ENCODE peak calls at places on chromosomes 11 and 22, in eight cellular contexts. One of them, this sample, is unnamed.

GRCh38 chr11:110184466-110184865 is 91.3 kb downstream of the ZC3H12C start:
- DNase-seq in tibial artery: no peak
- DNase-seq in IMR-90: no peak
- DNase-seq in breast epithelium: no peak
- DNase-seq in H9: no peak
- DNase-seq in RWPE1: no peak
- DNase-seq in testis: no peak
- DNase-seq in cardiac muscle cell: no peak
- DNase-seq in this sample: no peak

GRCh38 chr11:61056981-61057380 is 45.3 kb upstream of the CD5 start:
- DNase-seq in RWPE1: no peak
- DNase-seq in testis: no peak
- DNase-seq in H9: no peak
- DNase-seq in IMR-90: no peak
- DNase-seq in cardiac muscle cell: no peak
- DNase-seq in breast epithelium: no peak
- DNase-seq in tibial artery: no peak
- DNase-seq in this sample: no peak

GRCh38 chr11:844693-845644 is 2.3 kb downstream of the TSPAN4 start:
- DNase-seq in cardiac muscle cell: peak; percentile 55
- DNase-seq in IMR-90: peak; percentile 87
- DNase-seq in tibial artery: peak; percentile 96
- DNase-seq in RWPE1: peak; percentile 75
- DNase-seq in H9: peak; percentile 94
- DNase-seq in breast epithelium: peak; percentile 88
- DNase-seq in testis: peak; percentile 93
- DNase-seq in this sample: peak; percentile 92

GRCh38 chr22:20183823-20184222 is 33.0 kb upstream of the CCDC188 start:
- DNase-seq in tibial artery: no peak
- DNase-seq in testis: no peak
- DNase-seq in IMR-90: no peak
- DNase-seq in breast epithelium: no peak
- DNase-seq in cardiac muscle cell: no peak
- DNase-seq in RWPE1: no peak
- DNase-seq in H9: no peak
- DNase-seq in this sample: no peak

GRCh38 chr11:104625246-104625645 is 273.0 kb downstream of the CASP12 start:
- DNase-seq in RWPE1: peak; percentile 5
- DNase-seq in breast epithelium: no peak
- DNase-seq in cardiac muscle cell: no peak
- DNase-seq in H9: no peak
- DNase-seq in testis: no peak
- DNase-seq in tibial artery: no peak
- DNase-seq in IMR-90: peak; percentile 41
- DNase-seq in this sample: no peak

GRCh38 chr22:34850010-34850409 is 215.9 kb upstream of the ISX start:
- DNase-seq in IMR-90: no peak
- DNase-seq in testis: peak; percentile 16
- DNase-seq in cardiac muscle cell: no peak
- DNase-seq in RWPE1: no peak
- DNase-seq in tibial artery: no peak
- DNase-seq in breast epithelium: no peak
- DNase-seq in H9: no peak
- DNase-seq in this sample: no peak

GRCh38 chr11:58471892-58472291 is 29.9 kb upstream of the OR5B12 start:
- DNase-seq in cardiac muscle cell: no peak
- DNase-seq in breast epithelium: no peak
- DNase-seq in H9: no peak
- DNase-seq in testis: no peak
- DNase-seq in IMR-90: no peak
- DNase-seq in tibial artery: no peak
- DNase-seq in RWPE1: no peak
- DNase-seq in this sample: no peak

GRCh38 chr11:128422576-128423370 is 164.6 kb downstream of the ETS1 start:
- DNase-seq in IMR-90: no peak
- DNase-seq in H9: no peak
- DNase-seq in RWPE1: no peak
- DNase-seq in cardiac muscle cell: no peak
- DNase-seq in tibial artery: no peak
- DNase-seq in breast epithelium: no peak
- DNase-seq in testis: no peak
- DNase-seq in this sample: peak; percentile 47

GRCh38 chr11:61108847-61109585 is 6.7 kb downstream of the CD5 start:
- DNase-seq in breast epithelium: peak; percentile 30
- DNase-seq in tibial artery: no peak
- DNase-seq in RWPE1: no peak
- DNase-seq in IMR-90: no peak
- DNase-seq in cardiac muscle cell: no peak
- DNase-seq in testis: no peak
- DNase-seq in H9: no peak
- DNase-seq in this sample: no peak

GRCh38 chr22:27572267-27572666 is 229.3 kb downstream of the MN1 start:
- DNase-seq in breast epithelium: no peak
- DNase-seq in IMR-90: no peak
- DNase-seq in H9: no peak
- DNase-seq in testis: no peak
- DNase-seq in tibial artery: no peak
- DNase-seq in RWPE1: no peak
- DNase-seq in cardiac muscle cell: no peak
- DNase-seq in this sample: no peak

GRCh38 chr22:20528405-20528978 is 21.1 kb downstream of the MED15 start:
- DNase-seq in cardiac muscle cell: no peak
- DNase-seq in breast epithelium: no peak
- DNase-seq in tibial artery: no peak
- DNase-seq in IMR-90: no peak
- DNase-seq in RWPE1: no peak
- DNase-seq in testis: no peak
- DNase-seq in H9: no peak
- DNase-seq in this sample: no peak

GRCh38 chr11:98561216-98561615 is 459.5 kb upstream of the CNTN5 start:
- DNase-seq in IMR-90: no peak
- DNase-seq in cardiac muscle cell: no peak
- DNase-seq in RWPE1: no peak
- DNase-seq in breast epithelium: no peak
- DNase-seq in H9: peak; percentile 31
- DNase-seq in tibial artery: no peak
- DNase-seq in testis: no peak
- DNase-seq in this sample: no peak

GRCh38 chr11:58688779-58689503 is 42.8 kb downstream of the GLYAT start:
- DNase-seq in tibial artery: no peak
- DNase-seq in breast epithelium: no peak
- DNase-seq in IMR-90: peak; percentile 15
- DNase-seq in H9: no peak
- DNase-seq in testis: no peak
- DNase-seq in RWPE1: peak; percentile 57
- DNase-seq in cardiac muscle cell: no peak
- DNase-seq in this sample: no peak

DNA sequence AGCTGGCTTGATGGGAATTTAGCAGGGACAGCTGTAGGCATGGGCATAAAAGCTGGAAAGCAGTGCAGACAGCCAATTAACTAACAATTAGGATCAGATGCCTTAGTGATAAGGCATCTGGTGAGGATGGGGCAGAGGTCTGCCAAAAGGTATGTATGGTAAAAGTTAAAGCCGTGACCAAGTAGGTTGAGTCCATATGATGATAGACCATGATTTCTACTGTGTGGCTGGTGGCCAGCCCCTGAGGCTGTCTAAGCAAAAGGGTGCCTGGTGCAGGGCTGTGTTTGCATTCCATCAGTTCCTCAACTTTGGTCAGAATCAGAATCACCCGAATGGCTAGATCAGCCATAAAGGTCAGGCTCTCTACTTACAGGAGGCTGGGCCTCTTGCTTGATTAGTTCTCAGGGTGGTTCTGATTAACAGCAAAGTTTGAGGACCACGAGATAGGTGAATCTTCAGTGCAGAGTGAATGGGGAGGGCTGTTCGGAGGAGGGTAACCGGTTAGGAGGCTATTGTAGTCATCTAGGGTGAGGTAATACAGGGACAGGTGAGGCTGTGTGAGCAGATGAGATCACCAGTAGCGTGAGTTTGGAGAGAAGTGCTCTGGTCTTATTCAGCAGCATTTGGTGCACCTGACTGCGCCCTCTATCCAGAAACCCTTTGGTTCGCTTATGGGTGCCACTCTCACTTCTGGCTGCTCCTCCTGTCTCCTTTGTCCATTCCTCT is 27.2 kb downstream of the PPFIBP2 start:
- DNase-seq in IMR-90: no peak
- DNase-seq in tibial artery: no peak
- DNase-seq in cardiac muscle cell: no peak
- DNase-seq in RWPE1: no peak
- DNase-seq in breast epithelium: no peak
- DNase-seq in H9: no peak
- DNase-seq in testis: no peak
- DNase-seq in this sample: no peak
- TF ChIP-seq CTCF in IMR-90: no peak
- TF ChIP-seq CTCF in tibial artery: no peak
- TF ChIP-seq CTCF in cardiac muscle cell: no peak
- TF ChIP-seq CTCF in RWPE1: no peak
- TF ChIP-seq CTCF in breast epithelium: no peak
- TF ChIP-seq CTCF in H9: no peak
- TF ChIP-seq CTCF in testis: no peak
- TF ChIP-seq CTCF in this sample: no peak

DNA sequence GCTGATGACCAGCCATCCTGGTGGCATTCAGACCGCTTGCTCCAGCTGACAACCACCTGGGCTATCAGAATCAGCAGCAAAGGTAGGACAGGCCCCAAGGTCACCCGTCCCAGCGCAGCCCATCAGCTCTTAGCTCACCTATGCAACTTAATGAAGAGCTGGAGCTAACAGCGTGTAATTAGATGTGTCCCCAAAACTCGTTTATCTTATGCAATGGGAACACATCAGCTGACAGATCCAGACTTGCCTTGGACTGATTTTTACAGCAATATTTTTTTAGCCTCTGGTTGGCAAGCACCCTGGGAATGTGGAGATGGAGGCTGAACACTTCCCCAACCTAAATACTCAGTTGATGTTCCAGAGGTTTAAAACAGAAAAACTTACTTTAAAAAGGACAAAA is 76.0 kb downstream of the PACSIN2 start:
- DNase-seq in tibial artery: no peak
- DNase-seq in IMR-90: no peak
- DNase-seq in H9: no peak
- DNase-seq in RWPE1: no peak
- DNase-seq in testis: no peak
- DNase-seq in cardiac muscle cell: no peak
- DNase-seq in breast epithelium: no peak
- DNase-seq in this sample: no peak
- H3K27ac ChIP-seq in tibial artery: peak overlapping the region; percentile 96
- H3K27ac ChIP-seq in IMR-90: no peak overlapping the region
- H3K27ac ChIP-seq in H9: no peak overlapping the region
- H3K27ac ChIP-seq in RWPE1: peak overlapping the region; percentile 86
- H3K27ac ChIP-seq in testis: peak overlapping the region; percentile 7
- H3K27ac ChIP-seq in cardiac muscle cell: no peak overlapping the region
- H3K27ac ChIP-seq in breast epithelium: peak overlapping the region; percentile 93
- H3K27ac ChIP-seq in this sample: peak overlapping the region; percentile 95

GRCh38 chr11:75055511-75055910 is 41.2 kb downstream of the OR2AT4 start:
- DNase-seq in H9: no peak
- DNase-seq in tibial artery: no peak
- DNase-seq in testis: no peak
- DNase-seq in IMR-90: peak; percentile 34
- DNase-seq in cardiac muscle cell: no peak
- DNase-seq in breast epithelium: no peak
- DNase-seq in RWPE1: no peak
- DNase-seq in this sample: no peak

GRCh38 chr11:75052457-75052856 is 44.2 kb downstream of the OR2AT4 start:
- DNase-seq in IMR-90: no peak
- DNase-seq in H9: no peak
- DNase-seq in tibial artery: no peak
- DNase-seq in RWPE1: no peak
- DNase-seq in breast epithelium: no peak
- DNase-seq in cardiac muscle cell: no peak
- DNase-seq in testis: no peak
- DNase-seq in this sample: no peak

GRCh38 chr11:75056806-75057205 is 39.9 kb downstream of the OR2AT4 start:
- DNase-seq in tibial artery: no peak
- DNase-seq in IMR-90: no peak
- DNase-seq in breast epithelium: no peak
- DNase-seq in cardiac muscle cell: no peak
- DNase-seq in testis: no peak
- DNase-seq in RWPE1: no peak
- DNase-seq in H9: no peak
- DNase-seq in this sample: no peak

GRCh38 chr11:75050516-75050915 is 46.2 kb downstream of the OR2AT4 start:
- DNase-seq in breast epithelium: no peak
- DNase-seq in testis: no peak
- DNase-seq in IMR-90: no peak
- DNase-seq in tibial artery: no peak
- DNase-seq in RWPE1: no peak
- DNase-seq in cardiac muscle cell: no peak
- DNase-seq in H9: no peak
- DNase-seq in this sample: no peak

GRCh38 chr11:75051043-75051442 is 45.6 kb downstream of the OR2AT4 start:
- DNase-seq in testis: no peak
- DNase-seq in breast epithelium: no peak
- DNase-seq in IMR-90: no peak
- DNase-seq in H9: no peak
- DNase-seq in RWPE1: no peak
- DNase-seq in tibial artery: no peak
- DNase-seq in cardiac muscle cell: no peak
- DNase-seq in this sample: no peak
- TF ChIP-seq CTCF in testis: no peak
- TF ChIP-seq CTCF in breast epithelium: no peak
- TF ChIP-seq CTCF in IMR-90: no peak
- TF ChIP-seq CTCF in H9: no peak
- TF ChIP-seq CTCF in RWPE1: no peak
- TF ChIP-seq CTCF in tibial artery: no peak
- TF ChIP-seq CTCF in cardiac muscle cell: no peak
- TF ChIP-seq CTCF in this sample: no peak

GRCh38 chr11:65353376-65353775 is 1.2 kb upstream of the TIGD3 start:
- DNase-seq in testis: no peak
- DNase-seq in cardiac muscle cell: no peak
- DNase-seq in H9: no peak
- DNase-seq in tibial artery: no peak
- DNase-seq in IMR-90: no peak
- DNase-seq in RWPE1: no peak
- DNase-seq in breast epithelium: no peak
- DNase-seq in this sample: no peak
- H3K27ac ChIP-seq in testis: no peak overlapping the region
- H3K27ac ChIP-seq in cardiac muscle cell: no peak overlapping the region
- H3K27ac ChIP-seq in H9: no peak overlapping the region
- H3K27ac ChIP-seq in tibial artery: peak overlapping the region; percentile 47
- H3K27ac ChIP-seq in IMR-90: no peak overlapping the region
- H3K27ac ChIP-seq in RWPE1: peak overlapping the region; percentile 72
- H3K27ac ChIP-seq in breast epithelium: no peak overlapping the region
- H3K27ac ChIP-seq in this sample: peak overlapping the region; percentile 75

DNA sequence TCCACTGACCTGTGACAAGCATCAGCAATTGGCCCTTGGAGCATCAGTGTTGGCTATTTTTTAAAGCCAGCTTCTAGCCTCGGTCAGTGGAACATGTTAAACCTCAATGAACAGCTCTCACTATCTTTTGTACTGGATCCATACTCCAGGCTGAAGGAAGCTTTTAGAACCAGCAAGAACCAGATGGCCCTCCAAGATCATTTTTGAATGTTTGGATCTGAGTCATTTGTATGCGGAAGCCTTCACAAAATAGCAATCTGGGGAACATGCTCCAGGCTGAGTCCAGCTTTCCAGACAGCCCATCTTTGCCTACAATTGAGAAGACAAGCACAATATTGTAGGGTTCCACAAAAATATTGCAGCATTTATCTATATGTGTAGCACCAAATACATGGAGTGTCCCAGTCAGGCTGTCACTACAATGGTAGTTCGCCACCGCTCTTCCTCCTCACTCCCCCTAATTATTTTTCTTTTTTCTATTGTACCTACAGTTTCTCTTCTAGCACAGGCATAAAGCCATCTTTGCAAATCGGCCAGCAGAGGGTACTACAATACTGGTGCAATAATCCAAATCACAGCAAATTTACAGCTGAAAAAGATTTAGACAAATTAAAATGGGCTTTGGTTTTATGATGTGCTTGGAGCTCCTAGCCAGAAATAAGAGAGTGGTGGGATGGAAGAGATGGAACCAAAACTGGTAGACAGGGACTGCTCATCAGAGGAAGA is 177.4 kb upstream of the BLID start:
- DNase-seq in tibial artery: no peak
- DNase-seq in RWPE1: no peak
- DNase-seq in cardiac muscle cell: no peak
- DNase-seq in breast epithelium: no peak
- DNase-seq in testis: peak; percentile 60
- DNase-seq in IMR-90: peak; percentile 37
- DNase-seq in H9: no peak
- DNase-seq in this sample: no peak
- TF ChIP-seq CTCF in tibial artery: no peak
- TF ChIP-seq CTCF in RWPE1: no peak
- TF ChIP-seq CTCF in cardiac muscle cell: peak; percentile 44
- TF ChIP-seq CTCF in breast epithelium: no peak
- TF ChIP-seq CTCF in testis: peak; percentile 41
- TF ChIP-seq CTCF in IMR-90: peak; percentile 46
- TF ChIP-seq CTCF in H9: peak; percentile 65
- TF ChIP-seq CTCF in this sample: peak; percentile 64